ENCODE peak calls at places on chromosome 22, in nine cellular contexts. One of them, this sample, is unnamed.

GRCh38 chr22:47612136-47612910 is 849.9 kb downstream of the TBC1D22A start:
- DNase-seq in ascending aorta: no peak
- DNase-seq in GM10248: no peak
- DNase-seq in stimulated activated CD8-positive, alpha-beta memory T cell treated with anti-CD3 and anti-CD28 coated beads, Interleukin-4, amount 100 ng/mL, for 1 hour: no peak
- DNase-seq in H54: no peak
- DNase-seq in NCI-H510A: no peak
- DNase-seq in Calu3: no peak
- DNase-seq in T-helper 17 cell: no peak
- DNase-seq in kidney: peak
- DNase-seq in this sample: no peak

GRCh38 chr22:50544746-50545253 is 899 bp upstream of the KLHDC7B start:
- DNase-seq in ascending aorta: no peak
- DNase-seq in GM10248: peak
- DNase-seq in stimulated activated CD8-positive, alpha-beta memory T cell treated with anti-CD3 and anti-CD28 coated beads, Interleukin-4, amount 100 ng/mL, for 1 hour: no peak
- DNase-seq in H54: no peak
- DNase-seq in NCI-H510A: no peak
- DNase-seq in Calu3: peak
- DNase-seq in T-helper 17 cell: no peak
- DNase-seq in kidney: peak
- DNase-seq in this sample: peak

GRCh38 chr22:30266445-30267381 is at the start of gene OSM:
- DNase-seq in ascending aorta: peak
- DNase-seq in GM10248: no peak
- DNase-seq in stimulated activated CD8-positive, alpha-beta memory T cell treated with anti-CD3 and anti-CD28 coated beads, Interleukin-4, amount 100 ng/mL, for 1 hour: peak
- DNase-seq in H54: no peak
- DNase-seq in NCI-H510A: no peak
- DNase-seq in Calu3: no peak
- DNase-seq in T-helper 17 cell: peak
- DNase-seq in kidney: peak
- DNase-seq in this sample: peak

GRCh38 chr22:32417906-32418305 is 5.9 kb upstream of the RTCB start:
- DNase-seq in ascending aorta: no peak
- DNase-seq in GM10248: no peak
- DNase-seq in stimulated activated CD8-positive, alpha-beta memory T cell treated with anti-CD3 and anti-CD28 coated beads, Interleukin-4, amount 100 ng/mL, for 1 hour: no peak
- DNase-seq in H54: no peak
- DNase-seq in NCI-H510A: no peak
- DNase-seq in Calu3: no peak
- DNase-seq in T-helper 17 cell: no peak
- DNase-seq in kidney: no peak
- DNase-seq in this sample: no peak

GRCh38 chr22:29270475-29271271 is 2.6 kb downstream of the EWSR1 start:
- DNase-seq in ascending aorta: no peak
- DNase-seq in GM10248: no peak
- DNase-seq in stimulated activated CD8-positive, alpha-beta memory T cell treated with anti-CD3 and anti-CD28 coated beads, Interleukin-4, amount 100 ng/mL, for 1 hour: no peak
- DNase-seq in H54: no peak
- DNase-seq in NCI-H510A: no peak
- DNase-seq in Calu3: no peak
- DNase-seq in T-helper 17 cell: no peak
- DNase-seq in kidney: no peak
- DNase-seq in this sample: no peak

GRCh38 chr22:25749420-25750169 is 7.6 kb downstream of the MYO18B start:
- DNase-seq in ascending aorta: no peak
- DNase-seq in GM10248: peak
- DNase-seq in stimulated activated CD8-positive, alpha-beta memory T cell treated with anti-CD3 and anti-CD28 coated beads, Interleukin-4, amount 100 ng/mL, for 1 hour: no peak
- DNase-seq in H54: no peak
- DNase-seq in NCI-H510A: no peak
- DNase-seq in Calu3: no peak
- DNase-seq in T-helper 17 cell: no peak
- DNase-seq in kidney: no peak
- DNase-seq in this sample: no peak

GRCh38 chr22:30891443-30891755 is 77.2 kb downstream of the MORC2 start:
- DNase-seq in ascending aorta: peak
- DNase-seq in GM10248: no peak
- DNase-seq in stimulated activated CD8-positive, alpha-beta memory T cell treated with anti-CD3 and anti-CD28 coated beads, Interleukin-4, amount 100 ng/mL, for 1 hour: no peak
- DNase-seq in H54: no peak
- DNase-seq in NCI-H510A: no peak
- DNase-seq in Calu3: no peak
- DNase-seq in T-helper 17 cell: no peak
- DNase-seq in kidney: peak
- DNase-seq in this sample: no peak

GRCh38 chr22:23294221-23294620 is 113.9 kb downstream of the BCR start:
- DNase-seq in ascending aorta: no peak
- DNase-seq in GM10248: no peak
- DNase-seq in stimulated activated CD8-positive, alpha-beta memory T cell treated with anti-CD3 and anti-CD28 coated beads, Interleukin-4, amount 100 ng/mL, for 1 hour: no peak
- DNase-seq in H54: no peak
- DNase-seq in NCI-H510A: no peak
- DNase-seq in Calu3: no peak
- DNase-seq in T-helper 17 cell: no peak
- DNase-seq in kidney: no peak
- DNase-seq in this sample: no peak

GRCh38 chr22:49701380-49702067 is 126.1 kb downstream of the BRD1 start:
- DNase-seq in ascending aorta: peak
- DNase-seq in GM10248: no peak
- DNase-seq in stimulated activated CD8-positive, alpha-beta memory T cell treated with anti-CD3 and anti-CD28 coated beads, Interleukin-4, amount 100 ng/mL, for 1 hour: no peak
- DNase-seq in H54: no peak
- DNase-seq in NCI-H510A: no peak
- DNase-seq in Calu3: no peak
- DNase-seq in T-helper 17 cell: no peak
- DNase-seq in kidney: no peak
- DNase-seq in this sample: no peak

GRCh38 chr22:43094085-43094484 is 4.9 kb upstream of the TTLL1 start:
- DNase-seq in ascending aorta: no peak
- DNase-seq in GM10248: no peak
- DNase-seq in stimulated activated CD8-positive, alpha-beta memory T cell treated with anti-CD3 and anti-CD28 coated beads, Interleukin-4, amount 100 ng/mL, for 1 hour: no peak
- DNase-seq in H54: no peak
- DNase-seq in NCI-H510A: no peak
- DNase-seq in Calu3: peak
- DNase-seq in T-helper 17 cell: no peak
- DNase-seq in kidney: no peak
- DNase-seq in this sample: no peak

GRCh38 chr22:37366601-37367000 is 60.7 kb downstream of the ELFN2 start:
- DNase-seq in ascending aorta: no peak
- DNase-seq in GM10248: no peak
- DNase-seq in stimulated activated CD8-positive, alpha-beta memory T cell treated with anti-CD3 and anti-CD28 coated beads, Interleukin-4, amount 100 ng/mL, for 1 hour: no peak
- DNase-seq in H54: no peak
- DNase-seq in NCI-H510A: no peak
- DNase-seq in Calu3: no peak
- DNase-seq in T-helper 17 cell: no peak
- DNase-seq in kidney: no peak
- DNase-seq in this sample: no peak

GRCh38 chr22:24290459-24290858 is 19.8 kb downstream of the SPECC1L start:
- DNase-seq in ascending aorta: no peak
- DNase-seq in GM10248: no peak
- DNase-seq in stimulated activated CD8-positive, alpha-beta memory T cell treated with anti-CD3 and anti-CD28 coated beads, Interleukin-4, amount 100 ng/mL, for 1 hour: no peak
- DNase-seq in H54: no peak
- DNase-seq in NCI-H510A: no peak
- DNase-seq in Calu3: no peak
- DNase-seq in T-helper 17 cell: no peak
- DNase-seq in kidney: no peak
- DNase-seq in this sample: no peak